ENCODE peak calls at places on chromosomes 6 and 20, in nine cellular contexts. One of them, this sample, is unnamed.

GRCh38 chr20:62437985-62438384 is 10.6 kb upstream of the RBBP8NL start:
- DNase-seq in left ventricle myocardium inferior: peak; percentile 26
- DNase-seq in fibroblast of villous mesenchyme: peak; percentile 2
- DNase-seq in GM04504: no peak
- DNase-seq in hepatic stellate cell: no peak
- DNase-seq in stimulated activated CD8-positive, alpha-beta memory T cell treated with anti-CD3 and anti-CD28 coated beads, Interleukin-7, amount 100 ng/mL, for 1 hour: no peak
- DNase-seq in AG04450: no peak
- DNase-seq in H7: peak; percentile 80
- DNase-seq in M059J: no peak
- DNase-seq in this sample: no peak

GRCh38 chr6:47061631-47062300 is 19.6 kb upstream of the ADGRF1 start:
- DNase-seq in left ventricle myocardium inferior: no peak
- DNase-seq in fibroblast of villous mesenchyme: peak; percentile 36
- DNase-seq in GM04504: peak; percentile 11
- DNase-seq in hepatic stellate cell: no peak
- DNase-seq in stimulated activated CD8-positive, alpha-beta memory T cell treated with anti-CD3 and anti-CD28 coated beads, Interleukin-7, amount 100 ng/mL, for 1 hour: no peak
- DNase-seq in AG04450: no peak
- DNase-seq in H7: no peak
- DNase-seq in M059J: peak; percentile 85
- DNase-seq in this sample: peak; percentile 59

GRCh38 chr20:57612916-57613315 is 7.3 kb downstream of the ZBP1 start:
- DNase-seq in left ventricle myocardium inferior: no peak
- DNase-seq in fibroblast of villous mesenchyme: no peak
- DNase-seq in GM04504: no peak
- DNase-seq in hepatic stellate cell: no peak
- DNase-seq in stimulated activated CD8-positive, alpha-beta memory T cell treated with anti-CD3 and anti-CD28 coated beads, Interleukin-7, amount 100 ng/mL, for 1 hour: no peak
- DNase-seq in AG04450: no peak
- DNase-seq in H7: peak; percentile 13
- DNase-seq in M059J: no peak
- DNase-seq in this sample: no peak

GRCh38 chr6:44263357-44264100 is 1.8 kb downstream of the NFKBIE start:
- DNase-seq in left ventricle myocardium inferior: no peak
- DNase-seq in fibroblast of villous mesenchyme: peak; percentile 31
- DNase-seq in GM04504: no peak
- DNase-seq in hepatic stellate cell: no peak
- DNase-seq in stimulated activated CD8-positive, alpha-beta memory T cell treated with anti-CD3 and anti-CD28 coated beads, Interleukin-7, amount 100 ng/mL, for 1 hour: no peak
- DNase-seq in AG04450: no peak
- DNase-seq in H7: peak; percentile 90
- DNase-seq in M059J: peak; percentile 65
- DNase-seq in this sample: no peak

GRCh38 chr20:25054995-25055629 is 2.8 kb downstream of the ACSS1 start:
- DNase-seq in left ventricle myocardium inferior: no peak
- DNase-seq in fibroblast of villous mesenchyme: peak; percentile 10
- DNase-seq in GM04504: no peak
- DNase-seq in hepatic stellate cell: peak; percentile 61
- DNase-seq in stimulated activated CD8-positive, alpha-beta memory T cell treated with anti-CD3 and anti-CD28 coated beads, Interleukin-7, amount 100 ng/mL, for 1 hour: no peak
- DNase-seq in AG04450: no peak
- DNase-seq in H7: no peak
- DNase-seq in M059J: peak; percentile 55
- DNase-seq in this sample: peak; percentile 73

GRCh38 chr6:33816911-33817310 is 13.1 kb upstream of the MLN start:
- DNase-seq in left ventricle myocardium inferior: no peak
- DNase-seq in fibroblast of villous mesenchyme: no peak
- DNase-seq in GM04504: no peak
- DNase-seq in hepatic stellate cell: no peak
- DNase-seq in stimulated activated CD8-positive, alpha-beta memory T cell treated with anti-CD3 and anti-CD28 coated beads, Interleukin-7, amount 100 ng/mL, for 1 hour: no peak
- DNase-seq in AG04450: no peak
- DNase-seq in H7: no peak
- DNase-seq in M059J: no peak
- DNase-seq in this sample: peak; percentile 31

GRCh38 chr6:126056355-126057004 is 70.1 kb downstream of the TRMT11 start:
- DNase-seq in left ventricle myocardium inferior: no peak
- DNase-seq in fibroblast of villous mesenchyme: no peak
- DNase-seq in GM04504: no peak
- DNase-seq in hepatic stellate cell: no peak
- DNase-seq in stimulated activated CD8-positive, alpha-beta memory T cell treated with anti-CD3 and anti-CD28 coated beads, Interleukin-7, amount 100 ng/mL, for 1 hour: no peak
- DNase-seq in AG04450: no peak
- DNase-seq in H7: no peak
- DNase-seq in M059J: no peak
- DNase-seq in this sample: no peak

GRCh38 chr6:154993026-154993425 is 2.1 kb upstream of the TIAM2 start:
- DNase-seq in left ventricle myocardium inferior: no peak
- DNase-seq in fibroblast of villous mesenchyme: peak; percentile 71
- DNase-seq in GM04504: no peak
- DNase-seq in hepatic stellate cell: no peak
- DNase-seq in stimulated activated CD8-positive, alpha-beta memory T cell treated with anti-CD3 and anti-CD28 coated beads, Interleukin-7, amount 100 ng/mL, for 1 hour: no peak
- DNase-seq in AG04450: no peak
- DNase-seq in H7: no peak
- DNase-seq in M059J: peak; percentile 64
- DNase-seq in this sample: no peak

GRCh38 chr6:30730611-30731435 is 10.7 kb downstream of the TUBB start:
- DNase-seq in left ventricle myocardium inferior: peak; percentile 74
- DNase-seq in fibroblast of villous mesenchyme: no peak
- DNase-seq in GM04504: no peak
- DNase-seq in hepatic stellate cell: no peak
- DNase-seq in stimulated activated CD8-positive, alpha-beta memory T cell treated with anti-CD3 and anti-CD28 coated beads, Interleukin-7, amount 100 ng/mL, for 1 hour: peak; percentile 56
- DNase-seq in AG04450: no peak
- DNase-seq in H7: peak; percentile 87
- DNase-seq in M059J: peak; percentile 49
- DNase-seq in this sample: no peak

GRCh38 chr6:170212051-170212756 is 78.7 kb downstream of the DLL1 start:
- DNase-seq in left ventricle myocardium inferior: no peak
- DNase-seq in fibroblast of villous mesenchyme: no peak
- DNase-seq in GM04504: no peak
- DNase-seq in hepatic stellate cell: no peak
- DNase-seq in stimulated activated CD8-positive, alpha-beta memory T cell treated with anti-CD3 and anti-CD28 coated beads, Interleukin-7, amount 100 ng/mL, for 1 hour: no peak
- DNase-seq in AG04450: no peak
- DNase-seq in H7: peak; percentile 68
- DNase-seq in M059J: no peak
- DNase-seq in this sample: no peak

GRCh38 chr20:12294684-12295083 is 377.0 kb downstream of the BTBD3 start:
- DNase-seq in left ventricle myocardium inferior: no peak
- DNase-seq in fibroblast of villous mesenchyme: no peak
- DNase-seq in GM04504: no peak
- DNase-seq in hepatic stellate cell: no peak
- DNase-seq in stimulated activated CD8-positive, alpha-beta memory T cell treated with anti-CD3 and anti-CD28 coated beads, Interleukin-7, amount 100 ng/mL, for 1 hour: no peak
- DNase-seq in AG04450: no peak
- DNase-seq in H7: no peak
- DNase-seq in M059J: no peak
- DNase-seq in this sample: no peak